ENCODE peak calls at places on chromosomes 7 and 10, in four cellular contexts. E is CD4-positive, alpha-beta T cell; Y is testis; A is heart right ventricle. S is an unnamed sample.

GRCh38 chr7:16114633-16115032 is 306.7 kb downstream of the CRPPA start:
- DNase-seq in E (no peak), Y (no peak), A (no peak), S (no peak)

GRCh38 chr7:155375337-155376277 is 77.9 kb downstream of the INSIG1 start:
- DNase-seq in E (no peak), Y (no peak), A (no peak), S (no peak)

GRCh38 chr7:38574121-38574520 is 57.1 kb downstream of the AMPH start:
- DNase-seq in E (no peak), Y (no peak), A (no peak), S (no peak)

GRCh38 chr10:123073187-123073586 is 62.6 kb upstream of the HMX3 start:
- DNase-seq in E (no peak), Y (no peak), A (no peak), S (no peak)

GRCh38 chr7:87344446-87344845 is 1.0 kb upstream of the CROT start:
- DNase-seq in E (no peak), Y (no peak), A (no peak), S (no peak)

GRCh38 chr7:150317748-150318444 is 5.3 kb upstream of the LRRC61 start:
- DNase-seq in E (no peak), Y (no peak), A (no peak), S (no peak)

GRCh38 chr10:43452356-43452914 is 15.5 kb downstream of the ZNF487 start:
- DNase-seq in E (no peak), Y (no peak), A (no peak), S (no peak)

GRCh38 chr7:78020131-78020873 is 221.7 kb downstream of the PHTF2 start:
- DNase-seq in E (no peak), Y (peak; percentile 82), A (peak; percentile 82), S (no peak)

GRCh38 chr7:102288285-102288930 is 1.7 kb downstream of the SH2B2 start:
- DNase-seq in E (no peak), Y (no peak), A (no peak), S (no peak)

GRCh38 chr7:24328050-24328449 is 44.1 kb downstream of the NPY start:
- DNase-seq in E (no peak), Y (no peak), A (no peak), S (peak; percentile 36)

GRCh38 chr10:34491666-34492065 is 323.4 kb downstream of the PARD3 start:
- DNase-seq in E (no peak), Y (no peak), A (no peak), S (no peak)

GRCh38 chr7:31065021-31065593 is 13.0 kb downstream of the ADCYAP1R1 start:
- DNase-seq in E (no peak), Y (no peak), A (no peak), S (no peak)

GRCh38 chr10:119347181-119347974 is 140.0 kb downstream of the GRK5 start:
- DNase-seq in E (no peak), Y (no peak), A (no peak), S (no peak)

GRCh38 chr10:119348516-119349240 is 141.3 kb downstream of the GRK5 start:
- DNase-seq in E (no peak), Y (no peak), A (peak; percentile 29), S (no peak)

GRCh38 chr10:119349341-119349740 is 142.0 kb downstream of the GRK5 start:
- DNase-seq in E (no peak), Y (no peak), A (no peak), S (no peak)

GRCh38 chr10:119346063-119346835 is 138.9 kb downstream of the GRK5 start:
- DNase-seq in E (no peak), Y (no peak), A (peak; percentile 62), S (no peak)

DNA sequence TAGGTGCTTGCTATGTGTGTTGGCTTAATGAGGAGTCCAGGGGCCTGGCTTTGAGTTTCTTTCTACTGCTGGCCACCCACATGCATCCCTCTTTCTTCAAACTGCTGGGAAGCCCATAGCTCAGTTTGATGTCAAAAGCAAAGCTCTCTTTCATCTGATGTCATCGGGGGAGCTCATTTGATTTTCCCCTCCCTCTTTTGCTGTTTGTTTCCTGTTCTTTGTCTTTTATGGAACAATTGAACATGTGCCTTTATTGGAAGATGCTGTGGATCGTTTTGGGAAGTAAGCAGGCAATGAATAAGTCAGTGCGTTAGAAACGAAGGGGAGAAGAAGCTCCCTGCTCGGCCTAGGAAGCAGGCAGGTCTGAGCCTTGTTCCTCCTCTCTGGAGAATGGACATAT is 140.7 kb downstream of the GRK5 start:
- DNase-seq in E (no peak), Y (no peak), A (no peak), S (no peak)
- H3K27ac ChIP-seq in E (no peak overlapping the region), Y (no peak overlapping the region), A (no peak overlapping the region), S (no peak overlapping the region)

GRCh38 chr10:15069230-15069629 is 19.3 kb downstream of the ACBD7 start:
- DNase-seq in E (no peak), Y (no peak), A (no peak), S (no peak)

GRCh38 chr10:15067154-15067553 is 21.4 kb downstream of the ACBD7 start:
- DNase-seq in E (no peak), Y (no peak), A (no peak), S (no peak)

GRCh38 chr10:15068802-15069201 is 19.8 kb downstream of the ACBD7 start:
- DNase-seq in E (no peak), Y (no peak), A (no peak), S (no peak)

GRCh38 chr10:15072358-15072757 is 16.2 kb downstream of the ACBD7 start:
- DNase-seq in E (no peak), Y (no peak), A (no peak), S (no peak)
- H3K27ac ChIP-seq in E (no peak overlapping the region), Y (no peak overlapping the region), A (no peak overlapping the region), S (no peak overlapping the region)

DNA sequence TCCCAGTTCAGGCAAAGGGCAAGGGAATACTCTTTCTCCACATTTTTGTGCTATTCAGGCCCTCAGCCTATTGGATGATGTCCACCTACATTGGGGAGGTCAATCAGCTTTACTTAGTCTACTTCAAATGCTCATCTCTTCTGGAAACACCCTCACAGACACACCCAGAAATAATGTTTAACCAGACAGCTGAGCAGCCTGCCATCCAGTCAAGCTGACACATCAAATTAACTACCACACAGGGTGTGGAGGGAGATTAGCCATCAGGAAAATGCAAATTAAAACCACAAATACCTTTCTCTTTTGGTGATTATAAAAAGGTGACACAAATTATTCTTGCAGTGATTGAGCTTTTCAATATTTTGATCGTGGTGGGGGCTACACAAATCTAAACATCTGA is 74.7 kb upstream of the FZD8 start:
- DNase-seq in E (no peak), Y (no peak), A (no peak), S (no peak)
- H3K27ac ChIP-seq in E (no peak overlapping the region), Y (no peak overlapping the region), A (no peak overlapping the region), S (no peak overlapping the region)

GRCh38 chr10:69223028-69223342 is 2.9 kb downstream of the HKDC1 start:
- DNase-seq in E (no peak), Y (no peak), A (no peak), S (no peak)
- H3K27ac ChIP-seq in E (no peak overlapping the region), Y (peak overlapping the region; percentile 64), A (no peak overlapping the region), S (no peak overlapping the region)

GRCh38 chr7:22662490-22663145 is 64.4 kb upstream of the IL6 start:
- DNase-seq in E (no peak), Y (no peak), A (no peak), S (no peak)
- H3K27ac ChIP-seq in E (no peak overlapping the region), Y (no peak overlapping the region), A (no peak overlapping the region), S (no peak overlapping the region)

S was measured in left lung.